ENCODE peak calls at places on chromosomes 12 and 14, in six cellular contexts. V, S, W, X, G and P are unnamed samples.

GRCh38 chr14:95935228-95935822 is 58.7 kb downstream of the TUNAR start:
- DNase-seq in V (no peak), S (no peak), W (peak), X (peak), G (no peak), P (peak)

GRCh38 chr12:32508626-32509025 is 109.3 kb downstream of the FGD4 start:
- DNase-seq in V (no peak), S (no peak), W (no peak), X (no peak), G (no peak), P (no peak)

GRCh38 chr14:104939666-104940410 is 15.2 kb downstream of the PLD4 start:
- DNase-seq in V (no peak), S (no peak), W (no peak), X (no peak), G (no peak), P (no peak)

GRCh38 chr12:24222968-24223367 is 273.5 kb upstream of the SOX5 start:
- DNase-seq in V (no peak), S (no peak), W (no peak), X (no peak), G (no peak), P (peak)

GRCh38 chr12:49984476-49984890 is 11.7 kb downstream of the AQP6 start:
- DNase-seq in V (no peak), S (no peak), W (no peak), X (no peak), G (no peak), P (no peak)

GRCh38 chr12:7439579-7440505 is 4.1 kb downstream of the CD163L1 start:
- DNase-seq in V (no peak), S (no peak), W (peak), X (no peak), G (peak), P (peak)

GRCh38 chr12:79692860-79693605 is 2.3 kb upstream of the PAWR start:
- DNase-seq in V (no peak), S (no peak), W (no peak), X (no peak), G (no peak), P (no peak)

GRCh38 chr12:88763536-88764100 is 183.3 kb upstream of the KITLG start:
- DNase-seq in V (no peak), S (no peak), W (no peak), X (no peak), G (no peak), P (no peak)

GRCh38 chr12:72134934-72135333 is 137.2 kb upstream of the TRHDE start:
- DNase-seq in V (no peak), S (no peak), W (no peak), X (no peak), G (no peak), P (no peak)

GRCh38 chr12:105555556-105555973 is 225.1 kb downstream of the C12orf75 start:
- DNase-seq in V (no peak), S (no peak), W (no peak), X (peak), G (no peak), P (peak)

GRCh38 chr14:89349196-89350008 is 67.6 kb downstream of the FOXN3 start:
- DNase-seq in V (no peak), S (no peak), W (no peak), X (no peak), G (no peak), P (no peak)

GRCh38 chr12:10739157-10740118 is 16.3 kb upstream of the YBX3 start:
- DNase-seq in V (no peak), S (no peak), W (no peak), X (no peak), G (no peak), P (no peak)

GRCh38 chr14:92143962-92144361 is 22.2 kb downstream of the CPSF2 start:
- DNase-seq in V (no peak), S (no peak), W (no peak), X (no peak), G (no peak), P (no peak)

GRCh38 chr12:62259311-62259992 is 752 bp upstream of the USP15 start:
- DNase-seq in V (no peak), S (no peak), W (no peak), X (peak), G (no peak), P (no peak)

GRCh38 chr14:33707751-33708150 is 243.1 kb downstream of the EGLN3 start:
- DNase-seq in V (no peak), S (no peak), W (no peak), X (no peak), G (no peak), P (no peak)

GRCh38 chr12:51839310-51839943 is 9.1 kb downstream of the FIGNL2 start:
- DNase-seq in V (no peak), S (no peak), W (no peak), X (no peak), G (no peak), P (no peak)

GRCh38 chr12:105330938-105331804 is 680 bp downstream of the C12orf75 start:
- DNase-seq in V (no peak), S (no peak), W (peak), X (no peak), G (no peak), P (no peak)

GRCh38 chr14:69214376-69214775 is 23.1 kb downstream of the EXD2 start:
- DNase-seq in V (no peak), S (no peak), W (no peak), X (no peak), G (no peak), P (no peak)

GRCh38 chr12:49456280-49456679 is 82.5 kb upstream of the KCNH3 start:
- DNase-seq in V (no peak), S (no peak), W (no peak), X (no peak), G (no peak), P (no peak)

GRCh38 chr14:68181395-68182326 is 362.1 kb downstream of the RAD51B start:
- DNase-seq in V (peak), S (peak), W (no peak), X (peak), G (no peak), P (peak)

GRCh38 chr12:43362910-43363694 is 188.9 kb downstream of the ADAMTS20 start:
- DNase-seq in V (no peak), S (no peak), W (no peak), X (no peak), G (no peak), P (no peak)

GRCh38 chr14:105144666-105145380 is 23.8 kb downstream of the JAG2 start:
- DNase-seq in V (no peak), S (no peak), W (no peak), X (no peak), G (peak), P (no peak)

GRCh38 chr12:28099862-28100261 is 90.4 kb upstream of the CCDC91 start:
- DNase-seq in V (no peak), S (no peak), W (no peak), X (no peak), G (no peak), P (no peak)

GRCh38 chr12:88202500-88202899 is 60.4 kb downstream of the TMTC3 start:
- DNase-seq in V (no peak), S (no peak), W (no peak), X (no peak), G (no peak), P (no peak)

GRCh38 chr14:104758981-104759975 is 6.3 kb downstream of the SIVA1 start:
- DNase-seq in V (no peak), S (no peak), W (no peak), X (no peak), G (no peak), P (no peak)

GRCh38 chr12:17016116-17016864 is 410.3 kb upstream of the LMO3 start:
- DNase-seq in V (no peak), S (no peak), W (no peak), X (no peak), G (no peak), P (no peak)

GRCh38 chr12:42590324-42590934 is 883 bp upstream of the PRICKLE1 start:
- DNase-seq in V (no peak), S (no peak), W (no peak), X (no peak), G (peak), P (peak)

GRCh38 chr14:90551733-90552464 is 155.1 kb downstream of the CALM1 start:
- DNase-seq in V (no peak), S (no peak), W (no peak), X (no peak), G (no peak), P (no peak)

GRCh38 chr12:22684526-22685118 is 59.7 kb downstream of the ETNK1 start:
- DNase-seq in V (peak), S (peak), W (peak), X (peak), G (no peak), P (peak)

GRCh38 chr12:31007153-31007495 is 66.5 kb upstream of the DDX11 start:
- DNase-seq in V (no peak), S (no peak), W (no peak), X (no peak), G (no peak), P (no peak)

GRCh38 chr14:36300337-36300736 is 20.1 kb downstream of the MBIP start:
- DNase-seq in V (peak), S (no peak), W (no peak), X (peak), G (no peak), P (peak)

GRCh38 chr12:26373606-26374495 is 178.5 kb downstream of the SSPN start:
- DNase-seq in V (no peak), S (no peak), W (no peak), X (no peak), G (no peak), P (no peak)

DNA sequence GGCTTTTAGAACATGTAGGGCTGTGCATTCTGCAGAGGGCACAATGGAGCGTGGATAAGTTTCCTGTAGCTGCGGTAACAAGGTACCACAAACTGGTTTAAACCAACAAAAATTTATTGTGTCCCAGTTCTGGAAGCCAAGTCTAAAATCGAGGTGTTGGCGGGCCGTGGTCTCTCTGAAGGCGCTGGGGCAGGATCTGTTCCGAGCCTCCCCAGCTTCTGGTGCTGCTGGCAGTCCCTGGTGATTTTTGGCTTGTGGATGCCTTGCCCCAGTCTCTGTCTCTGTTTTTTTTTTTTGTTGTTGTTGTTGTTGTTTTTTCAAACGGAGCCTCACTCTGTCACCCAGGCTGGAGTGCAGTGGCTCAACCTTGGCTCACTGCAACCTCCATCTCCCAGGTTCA is 77.5 kb downstream of the ACACB start:
- DNase-seq in V (no peak), S (no peak), W (no peak), X (no peak), G (no peak), P (no peak)
- H2AFZ ChIP-seq in V (no peak), S (no peak), W (no peak), X (no peak), G (no peak), P (no peak)

DNA sequence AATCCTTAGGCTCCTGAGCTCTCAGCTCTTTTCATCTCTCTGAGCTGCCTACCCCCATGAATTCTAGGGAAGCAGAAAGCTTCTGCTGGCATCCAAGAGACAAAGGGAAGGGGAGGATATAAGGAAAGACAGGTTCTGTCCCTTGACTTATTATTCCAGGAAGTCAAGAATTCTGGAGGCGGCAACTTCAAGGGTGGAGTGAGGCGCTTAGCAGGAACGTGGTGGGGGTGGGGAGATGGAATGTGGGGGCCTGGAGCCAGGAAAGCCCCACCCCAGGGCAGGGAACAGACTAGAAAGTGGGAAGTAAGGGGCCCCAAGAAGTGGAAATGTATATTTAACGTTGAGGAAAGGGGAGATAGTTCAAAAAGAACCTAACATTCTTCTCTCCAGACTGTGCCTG is 1.4 kb downstream of the CALCOCO1 start:
- DNase-seq in V (no peak), S (no peak), W (no peak), X (no peak), G (no peak), P (no peak)
- TF ChIP-seq MAX in V (no peak), S (no peak), W (no peak), X (no peak), G (no peak), P (no peak)

GRCh38 chr14:28774764-28775738 is 8.5 kb downstream of the FOXG1 start:
- DNase-seq in V (no peak), S (no peak), W (no peak), X (no peak), G (no peak), P (no peak)

GRCh38 chr14:28771168-28771567 is 4.6 kb downstream of the FOXG1 start:
- DNase-seq in V (no peak), S (no peak), W (no peak), X (no peak), G (no peak), P (no peak)

GRCh38 chr14:28772613-28773012 is 6.0 kb downstream of the FOXG1 start:
- DNase-seq in V (no peak), S (no peak), W (no peak), X (no peak), G (no peak), P (no peak)

GRCh38 chr14:28773917-28774691 is 7.5 kb downstream of the FOXG1 start:
- DNase-seq in V (no peak), S (no peak), W (no peak), X (no peak), G (peak), P (no peak)

DNA sequence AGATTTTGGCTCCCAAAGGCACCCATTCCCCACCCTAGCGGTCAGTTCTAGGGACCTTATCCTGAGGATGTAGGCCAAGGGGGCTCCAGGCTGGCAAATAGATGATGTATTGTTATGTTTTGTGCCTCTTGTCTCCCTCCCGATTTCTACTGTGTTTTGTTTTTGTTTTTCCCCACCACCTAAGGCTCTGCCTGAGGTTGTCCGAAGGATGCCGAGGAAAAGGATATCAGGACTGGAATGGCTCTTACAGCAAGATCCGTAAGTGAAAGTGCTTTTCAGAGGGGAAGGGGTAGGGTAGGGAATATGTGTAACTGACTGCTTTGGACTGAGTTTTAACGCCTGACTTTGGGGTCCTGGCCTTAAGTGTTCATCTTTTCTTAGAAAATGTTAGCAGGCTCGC is 6.6 kb downstream of the FOXG1 start:
- DNase-seq in V (no peak), S (no peak), W (no peak), X (no peak), G (no peak), P (no peak)
- TF ChIP-seq EZH2 in V (no peak), S (no peak), W (no peak), X (no peak), G (no peak), P (no peak)

DNA sequence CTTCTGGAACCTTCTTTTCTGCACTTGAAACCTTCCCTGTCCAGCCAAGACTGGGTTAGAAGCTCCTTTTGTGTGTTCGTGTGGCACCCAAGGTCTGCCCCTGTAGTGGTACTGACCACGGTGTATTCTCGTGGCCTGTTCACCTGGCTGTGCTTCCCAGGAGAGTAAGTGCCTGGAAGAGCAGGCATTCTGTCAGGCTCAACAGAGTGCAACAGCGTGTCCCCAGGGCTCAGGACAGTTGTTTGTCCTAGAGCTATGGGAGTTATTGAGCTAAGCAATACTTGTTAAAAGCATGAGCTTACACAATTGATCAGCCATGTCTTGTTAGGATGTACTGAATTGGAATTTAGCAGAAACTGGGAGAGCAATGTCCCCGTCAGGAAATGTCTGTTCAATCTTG is 12.9 kb upstream of the SLC38A2 start:
- DNase-seq in V (no peak), S (no peak), W (no peak), X (peak), G (no peak), P (peak)
- H2AFZ ChIP-seq in V (no peak), S (no peak), W (peak), X (no peak), G (no peak), P (peak)

GRCh38 chr12:69355363-69356035 is 4.0 kb upstream of the YEATS4 start:
- DNase-seq in V (no peak), S (no peak), W (no peak), X (no peak), G (no peak), P (no peak)

GRCh38 chr12:69354172-69354560 is 5.4 kb upstream of the YEATS4 start:
- DNase-seq in V (no peak), S (no peak), W (no peak), X (no peak), G (no peak), P (no peak)

GRCh38 chr12:69354561-69355187 is 4.9 kb upstream of the YEATS4 start:
- DNase-seq in V (no peak), S (no peak), W (no peak), X (peak), G (no peak), P (no peak)

GRCh38 chr12:69360348-69360672 is 767 bp downstream of the YEATS4 start:
- DNase-seq in V (no peak), S (no peak), W (no peak), X (no peak), G (no peak), P (no peak)

GRCh38 chr12:69359531-69360347 is at the start of gene YEATS4:
- DNase-seq in V (peak), S (peak), W (peak), X (peak), G (peak), P (peak)
- TF ChIP-seq MAX in V (peak), S (peak), W (peak), X (peak), G (peak), P (no peak)

GRCh38 chr14:21096889-21097615 is 1.4 kb downstream of the ZNF219 start:
- DNase-seq in V (no peak), S (no peak), W (no peak), X (no peak), G (no peak), P (no peak)

GRCh38 chr14:21099596-21099985 is 1.1 kb upstream of the ZNF219 start:
- DNase-seq in V (no peak), S (no peak), W (no peak), X (no peak), G (no peak), P (no peak)

GRCh38 chr14:21097616-21098133 is 780 bp downstream of the ZNF219 start:
- DNase-seq in V (no peak), S (no peak), W (no peak), X (no peak), G (no peak), P (no peak)

GRCh38 chr14:21098892-21099595 is 589 bp upstream of the ZNF219 start:
- DNase-seq in V (no peak), S (no peak), W (no peak), X (no peak), G (no peak), P (no peak)

GRCh38 chr14:21098134-21098891 is at the start of gene ZNF219:
- DNase-seq in V (no peak), S (no peak), W (peak), X (peak), G (peak), P (peak)
- TF ChIP-seq EZH2 in V (no peak), S (no peak), W (no peak), X (no peak), G (no peak), P (peak)

DNA sequence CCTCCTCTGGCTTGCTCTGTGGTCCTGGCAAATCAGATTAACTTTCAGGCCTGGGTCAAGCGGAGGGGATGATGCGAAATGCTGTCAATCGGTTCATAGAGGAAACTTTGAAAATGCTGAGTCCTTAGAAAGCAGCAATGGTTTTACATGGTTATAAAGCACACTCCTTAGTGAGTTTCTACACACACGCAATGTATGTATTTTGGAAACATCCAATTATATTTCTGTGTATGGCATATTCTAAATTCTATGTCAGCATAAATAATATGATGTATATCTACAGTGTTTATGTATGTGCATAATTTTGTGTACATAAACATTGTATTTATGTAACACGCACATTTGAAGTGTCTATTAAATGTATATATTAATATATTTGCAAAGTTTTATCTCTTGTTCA is 118.0 kb upstream of the ARID2 start:
- DNase-seq in V (no peak), S (no peak), W (no peak), X (no peak), G (no peak), P (no peak)
- H2AFZ ChIP-seq in V (peak), S (no peak), W (no peak), X (no peak), G (no peak), P (peak)

GRCh38 chr12:3311027-3311402 is 180.0 kb upstream of the PRMT8 start:
- DNase-seq in V (no peak), S (peak), W (no peak), X (no peak), G (no peak), P (no peak)
- TF ChIP-seq MAX in V (no peak), S (peak), W (no peak), X (no peak), G (no peak), P (no peak)

GRCh38 chr14:28769358-28769757 is 2.8 kb downstream of the FOXG1 start:
- DNase-seq in V (no peak), S (no peak), W (no peak), X (no peak), G (no peak), P (no peak)

GRCh38 chr14:28767239-28767850 is 758 bp downstream of the FOXG1 start:
- DNase-seq in V (no peak), S (no peak), W (peak), X (no peak), G (peak), P (no peak)

GRCh38 chr14:28768549-28768870 is 1.9 kb downstream of the FOXG1 start:
- DNase-seq in V (no peak), S (no peak), W (no peak), X (no peak), G (no peak), P (no peak)

GRCh38 chr14:28766505-28767238 is at the start of gene FOXG1:
- DNase-seq in V (no peak), S (no peak), W (peak), X (no peak), G (peak), P (no peak)

GRCh38 chr14:28767851-28768548 is 1.4 kb downstream of the FOXG1 start:
- DNase-seq in V (no peak), S (no peak), W (peak), X (no peak), G (peak), P (no peak)
- TF ChIP-seq EZH2 in V (no peak), S (no peak), W (no peak), X (no peak), G (peak), P (peak)

GRCh38 chr14:61476105-61476736 is 154.8 kb downstream of the PRKCH start:
- DNase-seq in V (no peak), S (no peak), W (no peak), X (no peak), G (no peak), P (no peak)
- H2AFZ ChIP-seq in V (no peak), S (no peak), W (no peak), X (peak), G (no peak), P (no peak)